ENCODE peak calls at places on chromosomes 16 and 17, in ten cellular contexts. J is activated CD4-positive, alpha-beta T cell treated with anti-CD3 and anti-CD28 coated beads, Interleukin-2, amount 50 U/mL, for 48 hours; R is astrocyte of the spinal cord; N is neuronal stem cell; H is PC-3; E is RPMI7951; V is neural crest cell; O is AG10803; S is substantia nigra; Z is H54. K is an unnamed sample.

GRCh38 chr16:17409894-17410293 is 60.9 kb downstream of the XYLT1 start:
- DNase-seq in J (no peak), R (no peak), N (no peak), H (no peak), E (no peak), V (no peak), O (no peak), S (no peak), Z (no peak), K (no peak)

GRCh38 chr16:544517-544916 is 15.7 kb upstream of the PRR35 start:
- DNase-seq in J (no peak), R (no peak), N (no peak), H (no peak), E (no peak), V (no peak), O (no peak), S (no peak), Z (no peak), K (no peak)

GRCh38 chr16:84572096-84572495 is 45.8 kb downstream of the COTL1 start:
- DNase-seq in J (no peak), R (no peak), N (no peak), H (no peak), E (no peak), V (no peak), O (no peak), S (no peak), Z (no peak), K (no peak)

GRCh38 chr16:26729917-26730541 is 336.7 kb upstream of the C16orf82 start:
- DNase-seq in J (no peak), R (no peak), N (no peak), H (no peak), E (no peak), V (no peak), O (peak), S (no peak), Z (no peak), K (no peak)

GRCh38 chr17:47902039-47902744 is 6.2 kb downstream of the SP2 start:
- DNase-seq in J (no peak), R (no peak), N (no peak), H (no peak), E (no peak), V (no peak), O (no peak), S (no peak), Z (no peak), K (no peak)

GRCh38 chr17:80766290-80766689 is 221.7 kb downstream of the RPTOR start:
- DNase-seq in J (no peak), R (no peak), N (no peak), H (no peak), E (no peak), V (no peak), O (no peak), S (no peak), Z (no peak), K (no peak)

GRCh38 chr17:62178579-62178978 is 113.5 kb upstream of the MED13 start:
- DNase-seq in J (no peak), R (peak), N (no peak), H (peak), E (peak), V (no peak), O (peak), S (no peak), Z (peak), K (peak)

GRCh38 chr16:67885545-67885944 is 860 bp downstream of the NRN1L start:
- DNase-seq in J (no peak), R (no peak), N (no peak), H (no peak), E (no peak), V (no peak), O (no peak), S (no peak), Z (no peak), K (no peak)